ENCODE peak calls at places on chromosomes 1 and 21, in nine cellular contexts. One of them, this sample, is unnamed. For H3K9me3, the result is how much of the 10 kb centered on the place peaks cover.

GRCh38 chr1:220330265-220330664 is 58.0 kb upstream of the RAB3GAP2 start:
- DNase-seq in heart right ventricle: no peak
- DNase-seq in pancreas: no peak
- DNase-seq in tibial artery: no peak
- DNase-seq in IMR-90: peak
- DNase-seq in neural progenitor cell: peak
- DNase-seq in OCI-LY7: no peak
- DNase-seq in uterus: no peak
- DNase-seq in lung: no peak
- DNase-seq in this sample: no peak

GRCh38 chr1:165696625-165697100 is 1.7 kb downstream of the ALDH9A1 start:
- DNase-seq in uterus: peak
- DNase-seq in pancreas: peak
- DNase-seq in OCI-LY7: no peak
- DNase-seq in heart right ventricle: no peak
- DNase-seq in IMR-90: peak
- DNase-seq in tibial artery: no peak
- DNase-seq in lung: peak
- DNase-seq in neural progenitor cell: peak
- DNase-seq in this sample: peak

GRCh38 chr21:28745131-28746055 is 247.3 kb downstream of the LTN1 start:
- DNase-seq in pancreas: peak
- DNase-seq in IMR-90: peak
- DNase-seq in heart right ventricle: peak
- DNase-seq in tibial artery: peak
- DNase-seq in OCI-LY7: peak
- DNase-seq in neural progenitor cell: peak
- DNase-seq in uterus: peak
- DNase-seq in lung: peak
- DNase-seq in this sample: peak

GRCh38 chr1:97986041-97987005 is 65.5 kb upstream of the DPYD start:
- DNase-seq in pancreas: no peak
- DNase-seq in heart right ventricle: no peak
- DNase-seq in IMR-90: peak
- DNase-seq in lung: no peak
- DNase-seq in neural progenitor cell: no peak
- DNase-seq in tibial artery: no peak
- DNase-seq in uterus: no peak
- DNase-seq in OCI-LY7: no peak
- DNase-seq in this sample: no peak

GRCh38 chr1:27392778-27393635 is 585 bp downstream of the GPR3 start:
- DNase-seq in uterus: no peak
- DNase-seq in neural progenitor cell: peak
- DNase-seq in heart right ventricle: no peak
- DNase-seq in pancreas: no peak
- DNase-seq in tibial artery: no peak
- DNase-seq in lung: no peak
- DNase-seq in OCI-LY7: no peak
- DNase-seq in IMR-90: no peak
- DNase-seq in this sample: no peak

GRCh38 chr1:239735081-239735480 is 348.7 kb downstream of the CHRM3 start:
- DNase-seq in uterus: no peak
- DNase-seq in neural progenitor cell: no peak
- DNase-seq in pancreas: no peak
- DNase-seq in IMR-90: no peak
- DNase-seq in tibial artery: no peak
- DNase-seq in lung: no peak
- DNase-seq in heart right ventricle: no peak
- DNase-seq in OCI-LY7: no peak
- DNase-seq in this sample: no peak

GRCh38 chr1:173127369-173128307 is 76.9 kb upstream of the TNFSF18 start:
- DNase-seq in lung: peak
- DNase-seq in uterus: no peak
- DNase-seq in OCI-LY7: no peak
- DNase-seq in IMR-90: no peak
- DNase-seq in pancreas: peak
- DNase-seq in tibial artery: no peak
- DNase-seq in neural progenitor cell: no peak
- DNase-seq in heart right ventricle: no peak
- DNase-seq in this sample: no peak

GRCh38 chr1:228360533-228361313 is 45.9 kb downstream of the TRIM11 start:
- DNase-seq in lung: no peak
- DNase-seq in neural progenitor cell: no peak
- DNase-seq in tibial artery: peak
- DNase-seq in uterus: no peak
- DNase-seq in heart right ventricle: peak
- DNase-seq in pancreas: peak
- DNase-seq in OCI-LY7: no peak
- DNase-seq in IMR-90: no peak
- DNase-seq in this sample: no peak

GRCh38 chr1:116873680-116874271 is 35.9 kb upstream of the PTGFRN start:
- DNase-seq in heart right ventricle: no peak
- DNase-seq in pancreas: no peak
- DNase-seq in IMR-90: no peak
- DNase-seq in neural progenitor cell: no peak
- DNase-seq in lung: no peak
- DNase-seq in OCI-LY7: no peak
- DNase-seq in tibial artery: no peak
- DNase-seq in uterus: no peak
- DNase-seq in this sample: no peak

GRCh38 chr1:116321766-116322175 is 51.3 kb upstream of the ATP1A1 start:
- DNase-seq in uterus: no peak
- DNase-seq in pancreas: peak
- DNase-seq in OCI-LY7: no peak
- DNase-seq in heart right ventricle: no peak
- DNase-seq in IMR-90: no peak
- DNase-seq in tibial artery: no peak
- DNase-seq in neural progenitor cell: no peak
- DNase-seq in lung: no peak
- DNase-seq in this sample: no peak

GRCh38 chr1:15810073-15810472 is 2.6 kb upstream of the UQCRHL start:
- DNase-seq in pancreas: no peak
- DNase-seq in IMR-90: no peak
- DNase-seq in lung: no peak
- DNase-seq in neural progenitor cell: no peak
- DNase-seq in heart right ventricle: no peak
- DNase-seq in tibial artery: peak
- DNase-seq in OCI-LY7: no peak
- DNase-seq in uterus: no peak
- DNase-seq in this sample: no peak
- H3K4me3 ChIP-seq in pancreas: no peak
- H3K4me3 ChIP-seq in IMR-90: no peak
- H3K4me3 ChIP-seq in lung: no peak
- H3K4me3 ChIP-seq in neural progenitor cell: no peak
- H3K4me3 ChIP-seq in heart right ventricle: no peak
- H3K4me3 ChIP-seq in tibial artery: no peak
- H3K4me3 ChIP-seq in OCI-LY7: no peak
- H3K4me3 ChIP-seq in uterus: no peak
- H3K4me3 ChIP-seq in this sample: no peak

GRCh38 chr1:20850021-20850420 is 62.9 kb upstream of the HP1BP3 start:
- DNase-seq in neural progenitor cell: no peak
- DNase-seq in OCI-LY7: no peak
- DNase-seq in pancreas: no peak
- DNase-seq in uterus: no peak
- DNase-seq in lung: no peak
- DNase-seq in IMR-90: no peak
- DNase-seq in tibial artery: no peak
- DNase-seq in heart right ventricle: no peak
- DNase-seq in this sample: no peak
- H3K27ac ChIP-seq in neural progenitor cell: no peak
- H3K27ac ChIP-seq in OCI-LY7: no peak
- H3K27ac ChIP-seq in pancreas: no peak
- H3K27ac ChIP-seq in uterus: no peak
- H3K27ac ChIP-seq in lung: no peak
- H3K27ac ChIP-seq in IMR-90: no peak
- H3K27ac ChIP-seq in tibial artery: no peak
- H3K27ac ChIP-seq in heart right ventricle: no peak
- H3K27ac ChIP-seq in this sample: no peak

DNA sequence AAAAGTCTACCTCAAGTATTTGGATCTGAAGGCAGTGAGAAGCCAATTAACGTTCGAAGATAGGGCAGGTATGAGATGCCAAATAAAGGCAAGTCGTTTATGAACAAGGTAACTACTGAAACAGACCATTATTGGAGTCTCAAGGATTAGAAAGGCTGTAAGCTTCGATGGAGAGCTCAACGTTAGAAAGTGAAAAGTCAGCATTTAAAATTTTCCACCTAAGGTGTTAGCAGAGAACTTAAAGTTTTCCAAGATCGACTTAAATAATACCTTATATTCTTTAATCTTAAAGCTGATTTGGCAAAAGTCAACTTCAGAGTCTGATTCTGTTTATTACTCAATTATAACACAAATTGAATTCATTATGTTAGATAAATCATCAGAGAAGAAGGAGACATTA is 28.1 kb downstream of the CLDN17 start:
- DNase-seq in tibial artery: no peak
- DNase-seq in heart right ventricle: no peak
- DNase-seq in uterus: no peak
- DNase-seq in neural progenitor cell: no peak
- DNase-seq in pancreas: no peak
- DNase-seq in OCI-LY7: no peak
- DNase-seq in IMR-90: no peak
- DNase-seq in lung: no peak
- DNase-seq in this sample: no peak
- H3K9me3 ChIP-seq in tibial artery: under half
- H3K9me3 ChIP-seq in heart right ventricle: under half
- H3K9me3 ChIP-seq in uterus: under half
- H3K9me3 ChIP-seq in neural progenitor cell: under half
- H3K9me3 ChIP-seq in pancreas: under half
- H3K9me3 ChIP-seq in OCI-LY7: under half
- H3K9me3 ChIP-seq in IMR-90: under half
- H3K9me3 ChIP-seq in lung: under half
- H3K9me3 ChIP-seq in this sample: under half

GRCh38 chr1:110877364-110877763 is 4.4 kb downstream of the CD53 start:
- DNase-seq in OCI-LY7: no peak
- DNase-seq in tibial artery: no peak
- DNase-seq in lung: no peak
- DNase-seq in pancreas: no peak
- DNase-seq in IMR-90: no peak
- DNase-seq in heart right ventricle: no peak
- DNase-seq in uterus: no peak
- DNase-seq in neural progenitor cell: no peak
- DNase-seq in this sample: no peak

GRCh38 chr1:110875216-110875731 is 2.3 kb downstream of the CD53 start:
- DNase-seq in uterus: no peak
- DNase-seq in neural progenitor cell: no peak
- DNase-seq in IMR-90: no peak
- DNase-seq in OCI-LY7: peak
- DNase-seq in tibial artery: no peak
- DNase-seq in lung: no peak
- DNase-seq in heart right ventricle: no peak
- DNase-seq in pancreas: no peak
- DNase-seq in this sample: no peak

GRCh38 chr1:110877776-110878175 is 4.8 kb downstream of the CD53 start:
- DNase-seq in pancreas: no peak
- DNase-seq in IMR-90: no peak
- DNase-seq in lung: no peak
- DNase-seq in tibial artery: no peak
- DNase-seq in neural progenitor cell: no peak
- DNase-seq in uterus: no peak
- DNase-seq in OCI-LY7: no peak
- DNase-seq in heart right ventricle: no peak
- DNase-seq in this sample: no peak

GRCh38 chr1:110878993-110879392 is 6.0 kb downstream of the CD53 start:
- DNase-seq in heart right ventricle: no peak
- DNase-seq in tibial artery: no peak
- DNase-seq in OCI-LY7: no peak
- DNase-seq in uterus: no peak
- DNase-seq in lung: no peak
- DNase-seq in IMR-90: no peak
- DNase-seq in neural progenitor cell: no peak
- DNase-seq in pancreas: no peak
- DNase-seq in this sample: no peak

DNA sequence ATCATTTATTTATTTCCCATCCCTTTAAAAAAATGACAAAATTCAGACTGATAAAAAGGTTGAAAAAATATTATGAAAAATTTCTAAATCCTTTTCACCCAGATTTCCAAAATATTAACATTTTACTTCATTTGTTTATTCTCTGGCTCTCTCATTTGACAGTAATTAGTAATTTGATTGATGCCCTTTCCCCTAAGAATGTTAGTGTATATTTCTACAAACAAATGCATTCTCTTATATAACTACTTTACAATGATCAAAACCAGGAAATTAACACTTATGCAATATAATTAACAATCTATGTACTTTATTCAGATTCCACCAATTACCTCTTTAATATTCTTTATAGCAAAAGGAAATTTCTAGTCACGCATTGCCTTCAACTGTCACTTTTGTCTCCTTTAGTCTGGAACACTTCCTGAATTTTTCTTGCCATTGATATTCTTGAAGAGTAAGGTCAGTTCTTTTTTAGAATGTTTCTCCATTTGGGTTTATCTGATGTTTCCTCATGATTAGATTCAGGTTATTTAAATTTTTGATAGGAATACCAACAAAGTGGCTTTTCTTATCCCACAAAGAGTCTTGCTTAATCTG is 3.9 kb downstream of the CD53 start:
- DNase-seq in lung: no peak
- DNase-seq in neural progenitor cell: no peak
- DNase-seq in heart right ventricle: no peak
- DNase-seq in OCI-LY7: no peak
- DNase-seq in uterus: no peak
- DNase-seq in pancreas: no peak
- DNase-seq in tibial artery: no peak
- DNase-seq in IMR-90: no peak
- DNase-seq in this sample: no peak
- H3K4me3 ChIP-seq in lung: no peak
- H3K4me3 ChIP-seq in neural progenitor cell: no peak
- H3K4me3 ChIP-seq in heart right ventricle: no peak
- H3K4me3 ChIP-seq in OCI-LY7: peak
- H3K4me3 ChIP-seq in uterus: no peak
- H3K4me3 ChIP-seq in pancreas: no peak
- H3K4me3 ChIP-seq in tibial artery: no peak
- H3K4me3 ChIP-seq in IMR-90: no peak
- H3K4me3 ChIP-seq in this sample: no peak

GRCh38 chr1:19737413-19737812 is 62.3 kb downstream of the TMCO4 start:
- DNase-seq in IMR-90: no peak
- DNase-seq in neural progenitor cell: no peak
- DNase-seq in tibial artery: no peak
- DNase-seq in uterus: no peak
- DNase-seq in heart right ventricle: no peak
- DNase-seq in OCI-LY7: no peak
- DNase-seq in pancreas: no peak
- DNase-seq in lung: no peak
- DNase-seq in this sample: no peak
- H3K27ac ChIP-seq in IMR-90: no peak
- H3K27ac ChIP-seq in neural progenitor cell: no peak
- H3K27ac ChIP-seq in tibial artery: peak
- H3K27ac ChIP-seq in uterus: no peak
- H3K27ac ChIP-seq in heart right ventricle: no peak
- H3K27ac ChIP-seq in OCI-LY7: no peak
- H3K27ac ChIP-seq in pancreas: no peak
- H3K27ac ChIP-seq in lung: no peak
- H3K27ac ChIP-seq in this sample: no peak

This sample was measured in AG04450.